ENCODE peak calls at places on chromosomes 4 and X, in five cellular contexts. J is EH; W is T-helper 9 cell; D is stimulated activated naive CD8-positive, alpha-beta T cell treated with anti-CD3 and anti-CD28 coated beads, Interleukin-15, amount 100 ng/mL, for 72 hours; Y is amniotic stem cell. T is an unnamed sample.

GRCh38 chrX:43940811-43941210 is 32.4 kb downstream of the NDP start:
- DNase-seq in W (no peak), Y (no peak), J (no peak), D (no peak), T (peak; percentile 70)

GRCh38 chr4:46392421-46392820 is 2.5 kb upstream of the GABRA2 start:
- DNase-seq in Y (no peak), W (no peak), J (no peak), D (no peak), T (no peak)

GRCh38 chr4:179415842-179416223 is 1973.6 kb upstream of the AGA start:
- DNase-seq in J (no peak), W (no peak), D (no peak), Y (no peak), T (no peak)

GRCh38 chr4:77040265-77040664 is 35.5 kb downstream of the CCNI start:
- DNase-seq in J (peak; percentile 74), Y (peak; percentile 61), D (no peak), W (no peak), T (peak; percentile 84)

GRCh38 chr4:163534056-163534455 is 39.6 kb downstream of the TMA16 start:
- DNase-seq in D (no peak), Y (no peak), J (no peak), W (no peak), T (no peak)

GRCh38 chrX:1502241-1502640 is 34.7 kb downstream of the P2RY8 start:
- DNase-seq in D (no peak), W (no peak), Y (no peak), J (no peak), T (no peak)

GRCh38 chrX:136210806-136211205 is 40.4 kb downstream of the MAP7D3 start:
- DNase-seq in Y (no peak), D (no peak), W (no peak), J (no peak), T (no peak)

GRCh38 chrX:10619311-10620015 is 922 bp downstream of the MID1 start:
- DNase-seq in W (no peak), J (no peak), Y (no peak), D (no peak), T (peak; percentile 48)

GRCh38 chr4:5572114-5572513 is 136.2 kb downstream of the EVC2 start:
- DNase-seq in Y (no peak), D (no peak), W (no peak), J (peak; percentile 3), T (peak; percentile 20)

GRCh38 chr4:91497892-91498291 is 805.9 kb upstream of the GRID2 start:
- DNase-seq in W (no peak), Y (no peak), D (no peak), J (no peak), T (no peak)

GRCh38 chrX:154369453-154370299 is 4.8 kb downstream of the FLNA start:
- DNase-seq in W (peak; percentile 68), Y (peak; percentile 68), J (peak; percentile 96), D (peak; percentile 45), T (peak; percentile 89)

GRCh38 chr4:178976861-178977260 is 1534.6 kb upstream of the AGA start:
- DNase-seq in D (no peak), Y (no peak), J (no peak), W (no peak), T (no peak)

GRCh38 chrX:153400146-153401132 is 711 bp downstream of the PNMA6E start:
- DNase-seq in J (peak; percentile 25), Y (no peak), W (peak; percentile 41), D (peak; percentile 63), T (peak; percentile 24)

GRCh38 chr4:143281507-143282169 is 55.0 kb upstream of the GAB1 start:
- DNase-seq in D (no peak), Y (no peak), J (peak; percentile 18), W (no peak), T (no peak)

GRCh38 chr4:42586775-42587174 is 70.1 kb downstream of the ATP8A1 start:
- DNase-seq in J (no peak), W (no peak), D (no peak), Y (no peak), T (no peak)

GRCh38 chrX:45801554-45801953 is 600.9 kb upstream of the DIPK2B start:
- DNase-seq in D (no peak), J (peak; percentile 35), Y (no peak), W (no peak), T (peak; percentile 57)

GRCh38 chr4:10171055-10171454 is 54.5 kb upstream of the WDR1 start:
- DNase-seq in Y (no peak), W (no peak), D (no peak), J (peak; percentile 51), T (no peak)

GRCh38 chrX:100880368-100880767 is 6.2 kb upstream of the NOX1 start:
- DNase-seq in D (no peak), W (no peak), Y (no peak), J (no peak), T (no peak)

GRCh38 chr4:87219648-87220093 is 747 bp downstream of the KLHL8 start:
- DNase-seq in Y (no peak), D (peak; percentile 65), J (peak; percentile 60), W (peak; percentile 49), T (peak; percentile 76)

GRCh38 chrX:43005561-43005960 is 227.6 kb upstream of the PPP1R2C start:
- DNase-seq in Y (no peak), W (no peak), J (no peak), D (no peak), T (no peak)

GRCh38 chrX:132001127-132001526 is 22.0 kb upstream of the STK26 start:
- DNase-seq in W (no peak), Y (no peak), D (no peak), J (no peak), T (no peak)

GRCh38 chr4:653080-653821 is 20.8 kb downstream of the ATP5ME start:
- DNase-seq in D (no peak), J (no peak), W (no peak), Y (no peak), T (no peak)

GRCh38 chrX:34656842-34657780 is at the start of gene TMEM47:
- DNase-seq in D (no peak), Y (peak; percentile 40), W (no peak), J (peak; percentile 82), T (peak; percentile 84)

GRCh38 chr4:11611868-11612267 is 183.2 kb upstream of the HS3ST1 start:
- DNase-seq in W (no peak), D (no peak), Y (no peak), J (no peak), T (no peak)

GRCh38 chr4:108450236-108450898 is 170.0 kb upstream of the RPL34 start:
- DNase-seq in W (no peak), Y (no peak), D (no peak), J (no peak), T (no peak)

GRCh38 chr4:156191382-156191781 is 237.7 kb upstream of the CTSO start:
- DNase-seq in D (no peak), Y (no peak), J (no peak), W (no peak), T (no peak)

GRCh38 chr4:181564616-181565015 is 678.6 kb upstream of the TENM3 start:
- DNase-seq in D (no peak), J (no peak), Y (no peak), W (no peak), T (no peak)

GRCh38 chr4:121789470-121789869 is 11.7 kb upstream of the EXOSC9 start:
- DNase-seq in W (no peak), Y (no peak), D (no peak), J (peak; percentile 38), T (peak; percentile 41)

GRCh38 chrX:47497274-47497673 is 14.3 kb upstream of the ZNF41 start:
- DNase-seq in W (no peak), Y (no peak), J (peak; percentile 46), D (no peak), T (peak; percentile 61)

GRCh38 chr4:40897557-40898203 is 147.9 kb downstream of the NSUN7 start:
- DNase-seq in Y (no peak), J (peak; percentile 71), W (peak; percentile 48), D (peak; percentile 54), T (peak; percentile 68)

GRCh38 chr4:3854661-3855060 is 88.5 kb downstream of the ADRA2C start:
- DNase-seq in D (no peak), Y (no peak), W (no peak), J (no peak), T (no peak)

GRCh38 chr4:76429636-76430035 is 5.4 kb upstream of the SHROOM3 start:
- DNase-seq in Y (no peak), W (no peak), J (no peak), D (no peak), T (no peak)